ENCODE peak calls at places on chromosomes 1 and 21, in seven cellular contexts. E is SHP77 treated with DMSO at 0.1 percent for 48 hours; K is activated naive CD8-positive, alpha-beta T cell treated with anti-CD3 and anti-CD28 coated beads for 36 hours; D is T-helper 17 cell; N is memory B cell; G is renal cortical epithelial cell; B is uterus. F is an unnamed sample.

GRCh38 chr1:224183591-224184312 is 712 bp downstream of the DEGS1 start:
- DNase-seq in K (peak), E (no peak), G (peak), N (peak), B (peak), D (peak), F (no peak)

GRCh38 chr1:22573237-22573636 is 9.9 kb downstream of the EPHA8 start:
- DNase-seq in B (no peak), N (no peak), K (no peak), D (no peak), G (no peak), E (no peak), F (no peak)

GRCh38 chr1:202281316-202282016 is 60.3 kb downstream of the UBE2T start:
- DNase-seq in G (peak), B (no peak), N (no peak), K (no peak), D (no peak), E (no peak), F (no peak)

GRCh38 chr1:228043281-228043845 is 36.6 kb downstream of the WNT3A start:
- DNase-seq in E (no peak), D (no peak), B (no peak), G (peak), K (no peak), N (no peak), F (no peak)

GRCh38 chr1:230867119-230867902 is 1.0 kb downstream of the C1orf198 start:
- DNase-seq in E (no peak), G (peak), K (no peak), D (no peak), B (no peak), N (no peak), F (no peak)

GRCh38 chr1:152870831-152871730 is 7.0 kb upstream of the SMCP start:
- DNase-seq in D (no peak), E (peak), N (no peak), G (peak), B (no peak), K (no peak), F (no peak)

GRCh38 chr1:214281902-214282695 is 1.1 kb downstream of the SMYD2 start:
- DNase-seq in K (no peak), D (no peak), E (no peak), N (no peak), B (peak), G (peak), F (peak)

GRCh38 chr1:106222415-106222814 is 834.1 kb upstream of the PRMT6 start:
- DNase-seq in B (no peak), D (no peak), N (no peak), K (no peak), E (no peak), G (no peak), F (no peak)

GRCh38 chr1:201504179-201504631 is 2.7 kb downstream of the CSRP1 start:
- DNase-seq in K (no peak), N (no peak), D (no peak), B (no peak), G (no peak), E (no peak), F (no peak)

GRCh38 chr21:42302794-42303193 is 12.4 kb downstream of the TFF3 start:
- DNase-seq in B (no peak), D (no peak), N (no peak), K (no peak), E (peak), G (no peak), F (no peak)

GRCh38 chr21:36973986-36974850 is 7.7 kb upstream of the HLCS start:
- DNase-seq in N (no peak), E (no peak), B (no peak), K (no peak), D (no peak), G (no peak), F (no peak)

GRCh38 chr1:8154621-8155052 is 128.5 kb upstream of the ERRFI1 start:
- DNase-seq in K (no peak), D (no peak), N (no peak), E (peak), B (no peak), G (peak), F (no peak)

GRCh38 chr1:182786223-182787001 is 3.2 kb upstream of the NPL start:
- DNase-seq in G (peak), E (peak), D (no peak), K (peak), N (no peak), B (peak), F (no peak)

GRCh38 chr1:19738669-19739068 is 61.0 kb downstream of the TMCO4 start:
- DNase-seq in K (no peak), G (no peak), D (no peak), E (no peak), B (no peak), N (no peak), F (no peak)

GRCh38 chr1:168057921-168058320 is 78.8 kb downstream of the GPR161 start:
- DNase-seq in G (no peak), E (no peak), N (no peak), B (no peak), D (no peak), K (no peak), F (no peak)

GRCh38 chr1:69976896-69977295 is 228.5 kb downstream of the LRRC40 start:
- DNase-seq in K (no peak), G (peak), N (no peak), B (no peak), D (no peak), E (no peak), F (no peak)

GRCh38 chr1:22176258-22176657 is 33.4 kb upstream of the WNT4 start:
- DNase-seq in G (no peak), D (no peak), N (no peak), B (no peak), E (no peak), K (peak), F (peak)

GRCh38 chr21:15472641-15473040 is 257.1 kb upstream of the USP25 start:
- DNase-seq in B (no peak), K (no peak), N (no peak), E (no peak), D (no peak), G (no peak), F (no peak)

GRCh38 chr21:38802050-38803026 is 3.4 kb upstream of the ETS2 start:
- DNase-seq in D (no peak), E (no peak), B (no peak), K (no peak), N (no peak), G (peak), F (peak)

GRCh38 chr1:15616704-15617172 is 520 bp upstream of the DDI2 start:
- DNase-seq in K (peak), N (no peak), B (peak), G (peak), D (no peak), E (no peak), F (no peak)

GRCh38 chr1:222387020-222387816 is 160.7 kb downstream of the HHIPL2 start:
- DNase-seq in B (no peak), N (no peak), E (no peak), G (no peak), D (no peak), K (no peak), F (no peak)

GRCh38 chr1:60848583-60849188 is 233.7 kb upstream of the NFIA start:
- DNase-seq in N (no peak), E (peak), G (peak), B (no peak), D (no peak), K (no peak), F (peak)

GRCh38 chr1:212954514-212954913 is 4.2 kb downstream of the VASH2 start:
- DNase-seq in K (no peak), B (no peak), G (no peak), E (no peak), N (no peak), D (no peak), F (no peak)